ENCODE peak calls at places on chromosome 14, in eight cellular contexts. O is GM12891, T is kidney tubule cell, J is fibroblast of pulmonary artery, X is kidney epithelial cell, Q is glutamatergic neuron, H is RPMI7951, U is adrenal gland. Y is an unnamed sample.

GRCh38 chr14:103456167-103456835 is 66.3 kb downstream of the CKB start:
- DNase-seq in H (no peak), Q (no peak), O (no peak), U (no peak), T (peak), J (peak), X (no peak), Y (no peak)

GRCh38 chr14:100654814-100655795 is 67.9 kb upstream of the BEGAIN start:
- DNase-seq in Q (peak), O (peak), U (peak), T (peak), J (no peak), H (peak), X (peak), Y (peak)

GRCh38 chr14:94059998-94060397 is 21.0 kb downstream of the DDX24 start:
- DNase-seq in X (no peak), O (no peak), T (no peak), H (no peak), U (no peak), Q (no peak), J (no peak), Y (no peak)

GRCh38 chr14:61335876-61336275 is 14.5 kb downstream of the PRKCH start:
- DNase-seq in T (no peak), U (no peak), J (no peak), Q (no peak), X (no peak), H (no peak), O (no peak), Y (no peak)

GRCh38 chr14:23307146-23307447 is 464 bp downstream of the BCL2L2 start:
- DNase-seq in O (no peak), J (no peak), T (no peak), X (no peak), U (no peak), Q (no peak), H (no peak), Y (no peak)

GRCh38 chr14:29352681-29353080 is 575.0 kb downstream of the PRKD1 start:
- DNase-seq in O (no peak), X (no peak), U (no peak), J (peak), H (no peak), Q (no peak), T (no peak), Y (no peak)

GRCh38 chr14:69069020-69069421 is 83.9 kb downstream of the DCAF5 start:
- DNase-seq in T (peak), U (no peak), Q (no peak), J (peak), H (peak), X (no peak), O (no peak), Y (no peak)

GRCh38 chr14:53493310-53493709 is 340.2 kb upstream of the DDHD1 start:
- DNase-seq in Q (no peak), X (no peak), J (no peak), O (no peak), H (no peak), U (no peak), T (no peak), Y (no peak)

GRCh38 chr14:104929268-104930230 is 4.9 kb downstream of the PLD4 start:
- DNase-seq in Q (no peak), X (no peak), H (no peak), O (no peak), T (no peak), U (no peak), J (no peak), Y (no peak)

GRCh38 chr14:73727181-73727580 is 13.0 kb upstream of the PNMA1 start:
- DNase-seq in X (no peak), H (no peak), T (no peak), U (no peak), O (no peak), Q (no peak), J (no peak), Y (no peak)

GRCh38 chr14:90676356-90676755 is 139.9 kb downstream of the TTC7B start:
- DNase-seq in X (no peak), H (peak), O (no peak), U (no peak), J (no peak), Q (no peak), T (no peak), Y (no peak)

GRCh38 chr14:34699873-34700621 is 14.3 kb downstream of the CFL2 start:
- DNase-seq in U (peak), J (peak), T (peak), H (peak), O (no peak), Q (no peak), X (peak), Y (no peak)

GRCh38 chr14:61438860-61439765 is 117.7 kb downstream of the PRKCH start:
- DNase-seq in O (no peak), U (no peak), X (no peak), J (peak), H (peak), Q (no peak), T (peak), Y (no peak)

GRCh38 chr14:22547948-22548750 is 40.9 kb downstream of the DAD1 start:
- DNase-seq in J (no peak), Q (no peak), T (peak), H (no peak), O (no peak), X (no peak), U (no peak), Y (peak)

GRCh38 chr14:72894623-72895378 is 900 bp upstream of the DPF3 start:
- DNase-seq in J (no peak), H (no peak), O (no peak), X (no peak), U (peak), Q (no peak), T (peak), Y (no peak)

GRCh38 chr14:32230695-32231280 is 27.7 kb upstream of the RNU6-8 start:
- DNase-seq in Q (no peak), H (peak), T (peak), X (peak), J (peak), O (no peak), U (no peak), Y (no peak)

GRCh38 chr14:65824285-65824977 is 411.9 kb downstream of the FUT8 start:
- DNase-seq in Q (peak), J (peak), U (peak), T (peak), H (peak), X (no peak), O (peak), Y (peak)

GRCh38 chr14:32246751-32247150 is 43.7 kb upstream of the RNU6-8 start:
- DNase-seq in J (no peak), H (no peak), O (no peak), Q (no peak), X (no peak), T (no peak), U (no peak), Y (no peak)

GRCh38 chr14:74663884-74664283 is 49.0 kb downstream of the AREL1 start:
- DNase-seq in Q (no peak), U (no peak), T (no peak), J (no peak), O (no peak), X (no peak), H (no peak), Y (no peak)

GRCh38 chr14:89000007-89000942 is 175.8 kb downstream of the TTC8 start:
- DNase-seq in X (peak), J (peak), Q (peak), H (peak), U (peak), T (peak), O (no peak), Y (no peak)

GRCh38 chr14:53023325-53023724 is 72.5 kb upstream of the FERMT2 start:
- DNase-seq in Q (no peak), U (no peak), X (no peak), O (no peak), J (no peak), T (no peak), H (no peak), Y (no peak)

GRCh38 chr14:56145965-56146364 is 27.8 kb downstream of the PELI2 start:
- DNase-seq in T (peak), J (peak), O (no peak), H (peak), U (peak), Q (no peak), X (no peak), Y (no peak)

GRCh38 chr14:37650356-37651037 is 55.1 kb downstream of the TTC6 start:
- DNase-seq in X (no peak), H (no peak), Q (no peak), J (no peak), U (no peak), O (no peak), T (peak), Y (no peak)

GRCh38 chr14:93784878-93785277 is 3.4 kb downstream of the PRIMA1 start:
- DNase-seq in T (no peak), U (no peak), X (no peak), H (no peak), O (no peak), J (no peak), Q (no peak), Y (no peak)

GRCh38 chr14:57970175-57970574 is 104.3 kb upstream of the SLC35F4 start:
- DNase-seq in Q (no peak), U (no peak), X (no peak), H (no peak), J (no peak), O (no peak), T (no peak), Y (no peak)

GRCh38 chr14:73763396-73763795 is 49.2 kb upstream of the PNMA1 start:
- DNase-seq in J (no peak), O (no peak), X (no peak), T (no peak), H (no peak), U (no peak), Q (no peak), Y (no peak)

Y was measured in stimulated activated effector memory CD8-positive, alpha-beta T cell treated with anti-CD3 and anti-CD28 coated beads, Interleukin-12 subunit alpha, Interleukin-12 subunit beta, amount 100 ng/mL, for 72 hours.